ENCODE peak calls at places on chromosomes 3 and 15, in four cellular contexts. P is pancreas; U is C1 segment of cervical spinal cord; O is CD4-positive, alpha-beta T cell. W is an unnamed sample.

GRCh38 chr3:109640146-109640652 is 302.9 kb upstream of the DPPA4 start:
- DNase-seq in P (no peak), U (no peak), O (no peak), W (no peak)

GRCh38 chr3:82055792-82056191 is 294.3 kb upstream of the GBE1 start:
- DNase-seq in P (no peak), U (no peak), O (no peak), W (no peak)

GRCh38 chr3:141401584-141402475 is 33.5 kb downstream of the ZBTB38 start:
- DNase-seq in P (peak), U (peak), O (peak), W (no peak)

GRCh38 chr3:23713641-23714040 is 92.1 kb upstream of the UBE2E1 start:
- DNase-seq in P (no peak), U (no peak), O (no peak), W (no peak)

GRCh38 chr3:173706630-173707029 is 309.1 kb downstream of the NLGN1 start:
- DNase-seq in P (no peak), U (no peak), O (no peak), W (no peak)

GRCh38 chr15:85716261-85716660 is 78.5 kb downstream of the KLHL25 start:
- DNase-seq in P (no peak), U (no peak), O (no peak), W (no peak)

GRCh38 chr15:68379759-68380290 is 52.1 kb downstream of the ITGA11 start:
- DNase-seq in P (no peak), U (no peak), O (no peak), W (no peak)

GRCh38 chr3:186663351-186664118 is 2.3 kb upstream of the HRG start:
- DNase-seq in P (no peak), U (no peak), O (no peak), W (no peak)